ENCODE peak calls at places on chromosomes 6 and 20, in ten cellular contexts. One of them, this sample, is unnamed.

GRCh38 chr6:53020005-53020744 is 25.1 kb upstream of the GSTA4 start:
- DNase-seq in stimulated activated naive CD8-positive, alpha-beta T cell treated with anti-CD3 and anti-CD28 coated beads, Interleukin-15, Interleukin-2, amounts not matched to agents 100 U/mL and 50 U/mL, for 24 hours: no peak
- DNase-seq in ecto neural progenitor cell: no peak
- DNase-seq in germinal center: no peak
- DNase-seq in brain microvascular endothelial cell: peak; percentile 31
- DNase-seq in AG08395: no peak
- DNase-seq in GM13977: no peak
- DNase-seq in Caco-2: no peak
- DNase-seq in NCI-H460: no peak
- DNase-seq in left ventricle myocardium inferior: no peak
- DNase-seq in this sample: no peak

GRCh38 chr6:108175592-108176279 is 9.9 kb downstream of the NR2E1 start:
- DNase-seq in AG08395: no peak
- DNase-seq in NCI-H460: no peak
- DNase-seq in brain microvascular endothelial cell: no peak
- DNase-seq in ecto neural progenitor cell: peak; percentile 68
- DNase-seq in germinal center: no peak
- DNase-seq in Caco-2: peak; percentile 36
- DNase-seq in left ventricle myocardium inferior: no peak
- DNase-seq in GM13977: no peak
- DNase-seq in stimulated activated naive CD8-positive, alpha-beta T cell treated with anti-CD3 and anti-CD28 coated beads, Interleukin-15, Interleukin-2, amounts not matched to agents 100 U/mL and 50 U/mL, for 24 hours: peak; percentile 23
- DNase-seq in this sample: no peak

GRCh38 chr20:36543187-36544133 is 2.1 kb downstream of the MYL9 start:
- DNase-seq in NCI-H460: no peak
- DNase-seq in left ventricle myocardium inferior: peak; percentile 90
- DNase-seq in germinal center: no peak
- DNase-seq in AG08395: peak; percentile 89
- DNase-seq in brain microvascular endothelial cell: peak; percentile 77
- DNase-seq in stimulated activated naive CD8-positive, alpha-beta T cell treated with anti-CD3 and anti-CD28 coated beads, Interleukin-15, Interleukin-2, amounts not matched to agents 100 U/mL and 50 U/mL, for 24 hours: no peak
- DNase-seq in GM13977: no peak
- DNase-seq in Caco-2: no peak
- DNase-seq in ecto neural progenitor cell: no peak
- DNase-seq in this sample: no peak

GRCh38 chr6:168496932-168497331 is 55.9 kb downstream of the SMOC2 start:
- DNase-seq in stimulated activated naive CD8-positive, alpha-beta T cell treated with anti-CD3 and anti-CD28 coated beads, Interleukin-15, Interleukin-2, amounts not matched to agents 100 U/mL and 50 U/mL, for 24 hours: no peak
- DNase-seq in AG08395: no peak
- DNase-seq in Caco-2: no peak
- DNase-seq in left ventricle myocardium inferior: no peak
- DNase-seq in GM13977: no peak
- DNase-seq in ecto neural progenitor cell: no peak
- DNase-seq in NCI-H460: no peak
- DNase-seq in brain microvascular endothelial cell: no peak
- DNase-seq in germinal center: no peak
- DNase-seq in this sample: no peak

GRCh38 chr6:141203902-141204575 is 928.7 kb upstream of the GJE1 start:
- DNase-seq in NCI-H460: no peak
- DNase-seq in GM13977: no peak
- DNase-seq in germinal center: no peak
- DNase-seq in left ventricle myocardium inferior: no peak
- DNase-seq in Caco-2: no peak
- DNase-seq in AG08395: peak; percentile 18
- DNase-seq in ecto neural progenitor cell: no peak
- DNase-seq in stimulated activated naive CD8-positive, alpha-beta T cell treated with anti-CD3 and anti-CD28 coated beads, Interleukin-15, Interleukin-2, amounts not matched to agents 100 U/mL and 50 U/mL, for 24 hours: no peak
- DNase-seq in brain microvascular endothelial cell: peak; percentile 1
- DNase-seq in this sample: no peak

GRCh38 chr6:4491501-4492260 is 284.5 kb upstream of the CDYL start:
- DNase-seq in NCI-H460: no peak
- DNase-seq in AG08395: no peak
- DNase-seq in brain microvascular endothelial cell: peak; percentile 13
- DNase-seq in left ventricle myocardium inferior: no peak
- DNase-seq in germinal center: no peak
- DNase-seq in ecto neural progenitor cell: no peak
- DNase-seq in stimulated activated naive CD8-positive, alpha-beta T cell treated with anti-CD3 and anti-CD28 coated beads, Interleukin-15, Interleukin-2, amounts not matched to agents 100 U/mL and 50 U/mL, for 24 hours: no peak
- DNase-seq in Caco-2: no peak
- DNase-seq in GM13977: no peak
- DNase-seq in this sample: no peak

GRCh38 chr6:31007694-31008093 is 2.6 kb upstream of the MUC22 start:
- DNase-seq in NCI-H460: no peak
- DNase-seq in left ventricle myocardium inferior: no peak
- DNase-seq in stimulated activated naive CD8-positive, alpha-beta T cell treated with anti-CD3 and anti-CD28 coated beads, Interleukin-15, Interleukin-2, amounts not matched to agents 100 U/mL and 50 U/mL, for 24 hours: no peak
- DNase-seq in AG08395: peak; percentile 83
- DNase-seq in GM13977: no peak
- DNase-seq in ecto neural progenitor cell: no peak
- DNase-seq in germinal center: no peak
- DNase-seq in brain microvascular endothelial cell: peak; percentile 82
- DNase-seq in Caco-2: peak; percentile 37
- DNase-seq in this sample: peak; percentile 51

GRCh38 chr6:81166770-81167169 is 585.7 kb downstream of the TENT5A start:
- DNase-seq in Caco-2: no peak
- DNase-seq in brain microvascular endothelial cell: peak; percentile 63
- DNase-seq in GM13977: no peak
- DNase-seq in stimulated activated naive CD8-positive, alpha-beta T cell treated with anti-CD3 and anti-CD28 coated beads, Interleukin-15, Interleukin-2, amounts not matched to agents 100 U/mL and 50 U/mL, for 24 hours: no peak
- DNase-seq in left ventricle myocardium inferior: no peak
- DNase-seq in NCI-H460: no peak
- DNase-seq in germinal center: no peak
- DNase-seq in ecto neural progenitor cell: no peak
- DNase-seq in AG08395: peak; percentile 59
- DNase-seq in this sample: no peak

GRCh38 chr6:34339971-34340370 is 52.5 kb downstream of the NUDT3 start:
- DNase-seq in germinal center: no peak
- DNase-seq in brain microvascular endothelial cell: no peak
- DNase-seq in ecto neural progenitor cell: no peak
- DNase-seq in left ventricle myocardium inferior: no peak
- DNase-seq in AG08395: no peak
- DNase-seq in stimulated activated naive CD8-positive, alpha-beta T cell treated with anti-CD3 and anti-CD28 coated beads, Interleukin-15, Interleukin-2, amounts not matched to agents 100 U/mL and 50 U/mL, for 24 hours: no peak
- DNase-seq in GM13977: no peak
- DNase-seq in Caco-2: no peak
- DNase-seq in NCI-H460: no peak
- DNase-seq in this sample: no peak

GRCh38 chr6:119351005-119351394 is 1.4 kb upstream of the MAN1A1 start:
- DNase-seq in GM13977: peak; percentile 45
- DNase-seq in germinal center: no peak
- DNase-seq in brain microvascular endothelial cell: no peak
- DNase-seq in stimulated activated naive CD8-positive, alpha-beta T cell treated with anti-CD3 and anti-CD28 coated beads, Interleukin-15, Interleukin-2, amounts not matched to agents 100 U/mL and 50 U/mL, for 24 hours: no peak
- DNase-seq in Caco-2: no peak
- DNase-seq in AG08395: peak; percentile 27
- DNase-seq in NCI-H460: no peak
- DNase-seq in ecto neural progenitor cell: no peak
- DNase-seq in left ventricle myocardium inferior: no peak
- DNase-seq in this sample: no peak

GRCh38 chr20:1669304-1669703 is 11.7 kb upstream of the SIRPG start:
- DNase-seq in brain microvascular endothelial cell: peak; percentile 51
- DNase-seq in NCI-H460: no peak
- DNase-seq in GM13977: no peak
- DNase-seq in ecto neural progenitor cell: no peak
- DNase-seq in left ventricle myocardium inferior: peak; percentile 54
- DNase-seq in germinal center: no peak
- DNase-seq in Caco-2: no peak
- DNase-seq in stimulated activated naive CD8-positive, alpha-beta T cell treated with anti-CD3 and anti-CD28 coated beads, Interleukin-15, Interleukin-2, amounts not matched to agents 100 U/mL and 50 U/mL, for 24 hours: no peak
- DNase-seq in AG08395: peak; percentile 44
- DNase-seq in this sample: peak; percentile 7

GRCh38 chr20:57619053-57619831 is 984 bp downstream of the ZBP1 start:
- DNase-seq in stimulated activated naive CD8-positive, alpha-beta T cell treated with anti-CD3 and anti-CD28 coated beads, Interleukin-15, Interleukin-2, amounts not matched to agents 100 U/mL and 50 U/mL, for 24 hours: peak; percentile 70
- DNase-seq in Caco-2: no peak
- DNase-seq in brain microvascular endothelial cell: no peak
- DNase-seq in germinal center: peak; percentile 49
- DNase-seq in left ventricle myocardium inferior: peak; percentile 63
- DNase-seq in AG08395: no peak
- DNase-seq in GM13977: peak; percentile 81
- DNase-seq in ecto neural progenitor cell: no peak
- DNase-seq in NCI-H460: no peak
- DNase-seq in this sample: no peak